ENCODE peak calls at places on chromosome 18, in seven cellular contexts. B is psoas muscle, E is D341Med, N is hypothalamus, I is AG04450, Y is kidney epithelial cell, H is NCI-H69. W is an unnamed sample.

GRCh38 chr18:8559612-8560011 is 49.6 kb upstream of the RAB12 start:
- DNase-seq in Y (no peak), B (no peak), I (no peak), N (no peak), H (no peak), E (no peak), W (no peak)

GRCh38 chr18:70249118-70249517 is 39.7 kb upstream of the SOCS6 start:
- DNase-seq in N (no peak), Y (no peak), H (no peak), B (no peak), E (no peak), I (no peak), W (no peak)

GRCh38 chr18:27844416-27844792 is 332.5 kb downstream of the CDH2 start:
- DNase-seq in Y (no peak), I (no peak), B (no peak), E (no peak), N (no peak), H (no peak), W (no peak)

GRCh38 chr18:58579561-58580047 is 49.3 kb downstream of the ALPK2 start:
- DNase-seq in E (no peak), Y (no peak), B (no peak), I (peak), N (no peak), H (no peak), W (no peak)

GRCh38 chr18:32351014-32351413 is 119.7 kb downstream of the GAREM1 start:
- DNase-seq in N (no peak), I (no peak), H (peak), B (no peak), E (no peak), Y (no peak), W (no peak)

GRCh38 chr18:27113358-27113757 is 71.8 kb downstream of the CHST9 start:
- DNase-seq in N (no peak), H (no peak), E (no peak), B (no peak), Y (no peak), I (no peak), W (no peak)

GRCh38 chr18:48314694-48315093 is 94.5 kb downstream of the ZBTB7C start:
- DNase-seq in H (peak), I (no peak), Y (no peak), N (no peak), E (no peak), B (no peak), W (no peak)

GRCh38 chr18:7566587-7567486 is at the start of gene PTPRM:
- DNase-seq in I (no peak), H (peak), B (peak), E (peak), Y (peak), N (peak), W (no peak)

GRCh38 chr18:26089247-26090129 is 925 bp downstream of the SS18 start:
- DNase-seq in Y (no peak), I (peak), H (peak), N (peak), B (no peak), E (peak), W (no peak)

GRCh38 chr18:72833471-72833870 is 34.3 kb downstream of the NETO1 start:
- DNase-seq in H (no peak), I (no peak), Y (no peak), E (no peak), B (no peak), N (no peak), W (no peak)

GRCh38 chr18:8537400-8537799 is 71.8 kb upstream of the RAB12 start:
- DNase-seq in B (no peak), H (no peak), N (no peak), E (no peak), I (no peak), Y (no peak), W (no peak)

W was measured in T-helper 2 cell.